ENCODE peak calls at places on chromosomes 12 and 14, in seven cellular contexts. A is astrocyte; F is body of pancreas; N is stimulated activated CD4-positive, alpha-beta T cell treated with anti-CD3 and anti-CD28 coated beads, Interleukin-12 subunit alpha, Interleukin-12 subunit beta, amount 100 ng/mL, for 4 hours; M is fibroblast of the aortic adventitia; R is HTR-8/SVneo; P is AG08395. T is an unnamed sample.

GRCh38 chr12:107404981-107405380 is 280.6 kb upstream of the PWP1 start:
- DNase-seq in A (peak; percentile 25), F (no peak), N (no peak), M (peak; percentile 44), R (no peak), P (peak; percentile 13), T (no peak)

GRCh38 chr14:36105401-36105800 is 71.1 kb downstream of the PTCSC3 start:
- DNase-seq in A (no peak), F (no peak), N (no peak), M (no peak), R (peak; percentile 43), P (no peak), T (no peak)

GRCh38 chr12:108649126-108649525 is 15.4 kb upstream of the SELPLG start:
- DNase-seq in A (peak; percentile 87), F (no peak), N (no peak), M (peak; percentile 48), R (no peak), P (no peak), T (no peak)

GRCh38 chr14:36518586-36519430 is 1.2 kb downstream of the NKX2-1 start:
- DNase-seq in A (no peak), F (no peak), N (no peak), M (no peak), R (no peak), P (no peak), T (no peak)

GRCh38 chr14:105968291-105968690 is 441.9 kb downstream of the TMEM121 start:
- DNase-seq in A (no peak), F (no peak), N (no peak), M (no peak), R (no peak), P (no peak), T (no peak)

GRCh38 chr12:57452181-57452936 is 2.7 kb upstream of the INHBE start:
- DNase-seq in A (peak; percentile 93), F (no peak), N (no peak), M (peak; percentile 86), R (peak; percentile 36), P (peak; percentile 75), T (no peak)

GRCh38 chr14:33529773-33530172 is 421.1 kb downstream of the EGLN3 start:
- DNase-seq in A (no peak), F (no peak), N (no peak), M (no peak), R (no peak), P (no peak), T (no peak)

GRCh38 chr12:124548854-124549378 is 18.5 kb downstream of the NCOR2 start:
- DNase-seq in A (peak; percentile 74), F (peak; percentile 42), N (no peak), M (peak; percentile 91), R (no peak), P (peak; percentile 71), T (no peak)

GRCh38 chr12:68913682-68914081 is 19.3 kb downstream of the CPM start:
- DNase-seq in A (peak; percentile 50), F (no peak), N (no peak), M (peak; percentile 72), R (no peak), P (no peak), T (no peak)

GRCh38 chr14:79949906-79950305 is 261.4 kb downstream of the DIO2 start:
- DNase-seq in A (no peak), F (no peak), N (no peak), M (peak; percentile 11), R (no peak), P (no peak), T (no peak)

GRCh38 chr12:113186666-113187325 is 1.3 kb downstream of the RITA1 start:
- DNase-seq in A (no peak), F (no peak), N (no peak), M (no peak), R (no peak), P (no peak), T (no peak)